ENCODE peak calls at places on chromosome 16, in ten cellular contexts. D, M, E, L, H, Q, K, N, R and B are unnamed samples.

GRCh38 chr16:72501739-72502653 is 330.0 kb upstream of the PMFBP1 start:
- DNase-seq in D (peak), M (peak), E (peak), L (no peak), H (peak), Q (peak), K (peak), N (peak), R (no peak), B (no peak)

GRCh38 chr16:66858740-66859396 is 14.7 kb downstream of the CA7 start:
- DNase-seq in D (peak), M (peak), E (peak), L (no peak), H (no peak), Q (peak), K (no peak), N (no peak), R (no peak), B (no peak)

GRCh38 chr16:90044111-90044551 is 24.9 kb upstream of the DBNDD1 start:
- DNase-seq in D (peak), M (peak), E (no peak), L (no peak), H (no peak), Q (no peak), K (peak), N (no peak), R (no peak), B (no peak)

GRCh38 chr16:5058476-5058875 is 7.3 kb downstream of the C16orf89 start:
- DNase-seq in D (no peak), M (no peak), E (no peak), L (no peak), H (peak), Q (peak), K (no peak), N (peak), R (no peak), B (no peak)

GRCh38 chr16:17607624-17608023 is 136.9 kb upstream of the XYLT1 start:
- DNase-seq in D (no peak), M (no peak), E (no peak), L (no peak), H (no peak), Q (no peak), K (no peak), N (no peak), R (no peak), B (no peak)

GRCh38 chr16:83715217-83715920 is 92.4 kb upstream of the HSBP1 start:
- DNase-seq in D (no peak), M (no peak), E (no peak), L (no peak), H (no peak), Q (no peak), K (no peak), N (no peak), R (no peak), B (no peak)

GRCh38 chr16:66427871-66428681 is 981 bp downstream of the BEAN1 start:
- DNase-seq in D (no peak), M (peak), E (no peak), L (no peak), H (peak), Q (no peak), K (no peak), N (peak), R (no peak), B (no peak)

GRCh38 chr16:7086842-7087616 is 245.6 kb upstream of the RBFOX1 start:
- DNase-seq in D (no peak), M (peak), E (no peak), L (no peak), H (peak), Q (peak), K (no peak), N (peak), R (no peak), B (no peak)

GRCh38 chr16:89303604-89304003 is 86.1 kb downstream of the ZNF778 start:
- DNase-seq in D (no peak), M (no peak), E (no peak), L (no peak), H (no peak), Q (no peak), K (no peak), N (no peak), R (no peak), B (no peak)

GRCh38 chr16:72658888-72659717 is 388.8 kb downstream of the ZFHX3 start:
- DNase-seq in D (no peak), M (no peak), E (peak), L (no peak), H (no peak), Q (no peak), K (no peak), N (no peak), R (no peak), B (no peak)

GRCh38 chr16:12535535-12536411 is 267.9 kb downstream of the CPPED1 start:
- DNase-seq in D (no peak), M (no peak), E (no peak), L (no peak), H (peak), Q (no peak), K (peak), N (peak), R (no peak), B (no peak)

GRCh38 chr16:64532117-64532516 is 589.7 kb downstream of the CDH11 start:
- DNase-seq in D (no peak), M (no peak), E (no peak), L (no peak), H (no peak), Q (no peak), K (no peak), N (no peak), R (no peak), B (no peak)

GRCh38 chr16:66044089-66044488 is 322.4 kb upstream of the CDH5 start:
- DNase-seq in D (no peak), M (no peak), E (no peak), L (no peak), H (no peak), Q (no peak), K (no peak), N (no peak), R (no peak), B (no peak)

GRCh38 chr16:67677712-67678111 is 11.1 kb downstream of the C16orf86 start:
- DNase-seq in D (no peak), M (no peak), E (no peak), L (no peak), H (no peak), Q (no peak), K (no peak), N (no peak), R (no peak), B (no peak)

GRCh38 chr16:2295056-2295798 is 27.3 kb upstream of the RNPS1 start:
- DNase-seq in D (no peak), M (no peak), E (no peak), L (no peak), H (no peak), Q (no peak), K (no peak), N (no peak), R (no peak), B (no peak)

GRCh38 chr16:2299121-2299914 is 31.4 kb upstream of the RNPS1 start:
- DNase-seq in D (no peak), M (no peak), E (no peak), L (no peak), H (no peak), Q (no peak), K (no peak), N (no peak), R (no peak), B (no peak)

GRCh38 chr16:2297506-2297860 is 29.6 kb upstream of the RNPS1 start:
- DNase-seq in D (no peak), M (no peak), E (no peak), L (no peak), H (no peak), Q (no peak), K (no peak), N (no peak), R (no peak), B (no peak)

GRCh38 chr16:2298621-2299020 is 30.7 kb upstream of the RNPS1 start:
- DNase-seq in D (no peak), M (no peak), E (no peak), L (no peak), H (no peak), Q (no peak), K (no peak), N (no peak), R (no peak), B (no peak)

DNA sequence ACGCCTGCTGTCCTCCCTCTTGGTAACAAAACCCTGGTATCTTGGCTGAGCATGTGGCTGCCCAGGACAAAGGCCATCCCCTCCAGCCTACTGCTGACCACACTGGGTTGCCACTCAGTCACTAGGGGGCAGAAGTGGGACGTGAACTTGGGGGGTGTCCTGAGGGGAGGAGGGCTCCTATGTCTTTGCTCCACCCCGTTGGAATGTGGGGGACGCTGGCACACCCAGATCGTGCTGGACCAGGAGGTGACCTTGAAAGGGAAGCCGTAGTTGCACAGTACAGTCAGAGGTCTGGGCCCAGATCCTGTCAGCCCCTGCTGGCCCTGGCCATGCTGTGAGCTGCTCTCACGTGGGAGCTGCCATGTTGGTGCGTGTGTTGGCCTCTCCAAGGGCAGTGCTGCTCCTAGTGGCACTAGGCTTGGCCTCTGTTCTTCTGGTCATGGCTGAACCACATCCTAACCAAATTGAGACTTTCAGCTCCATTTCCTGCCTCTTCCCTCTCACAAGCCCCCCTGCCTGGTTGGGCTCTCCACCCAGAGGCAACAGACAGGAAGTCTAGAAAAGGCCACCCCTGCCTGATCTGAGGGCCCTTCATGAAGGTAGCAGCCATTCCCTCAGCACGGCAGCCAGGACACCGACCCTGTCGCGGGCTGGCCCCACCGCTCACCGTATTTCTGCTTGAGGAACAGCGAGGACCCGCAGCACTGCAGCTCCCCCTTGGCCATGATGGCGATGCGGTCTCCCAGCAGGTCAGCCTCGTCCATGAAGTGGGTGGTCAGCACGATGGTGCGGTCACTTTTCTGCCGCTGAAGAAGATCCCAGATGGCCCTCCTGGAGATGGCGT is 29.0 kb upstream of the RNPS1 start:
- DNase-seq in D (peak), M (peak), E (peak), L (no peak), H (peak), Q (peak), K (peak), N (no peak), R (no peak), B (no peak)
- TF ChIP-seq CTCF in D (peak), M (peak), E (peak), L (peak), H (peak), Q (peak), K (peak), N (no peak), R (no peak), B (peak)

DNA sequence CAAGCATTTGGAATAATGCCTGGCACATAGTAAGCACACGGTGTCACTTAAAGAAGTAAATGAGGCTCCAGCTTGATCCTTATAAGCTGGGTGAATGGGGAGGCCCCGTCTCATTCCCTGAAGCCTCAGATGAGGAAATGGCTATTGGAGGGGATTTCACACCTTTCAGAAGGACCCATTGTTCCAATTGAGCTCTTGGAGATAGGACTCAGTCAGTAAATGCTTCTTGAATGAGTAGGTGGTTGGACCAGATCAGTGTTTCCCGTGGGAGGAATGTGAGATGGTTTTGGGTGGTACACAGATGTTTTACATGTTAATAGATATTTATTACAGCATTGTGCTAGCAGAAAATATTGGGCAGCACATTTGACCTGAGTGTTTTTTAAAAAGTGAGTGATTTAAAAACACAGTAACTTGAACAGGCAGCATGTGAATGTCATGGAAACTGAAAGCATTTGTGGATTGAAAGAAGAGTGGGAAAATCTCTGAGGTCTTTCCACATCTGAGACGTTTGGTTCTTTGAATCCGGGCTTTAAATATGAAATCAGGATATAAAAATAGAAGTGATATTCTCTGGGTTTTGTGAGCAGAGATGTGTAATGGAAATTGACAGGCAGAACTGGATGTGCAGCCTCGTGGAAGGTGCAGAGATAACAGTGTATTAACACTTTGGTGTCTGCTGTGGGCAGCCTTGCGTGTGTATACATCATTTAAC is 36.4 kb upstream of the ARHGAP17 start:
- DNase-seq in D (peak), M (peak), E (peak), L (no peak), H (no peak), Q (peak), K (no peak), N (no peak), R (no peak), B (no peak)
- TF ChIP-seq CTCF in D (no peak), M (no peak), E (no peak), L (no peak), H (no peak), Q (no peak), K (no peak), N (no peak), R (no peak), B (no peak)

GRCh38 chr16:30417447-30418349 is 10.3 kb downstream of the ZNF771 start:
- DNase-seq in D (peak), M (peak), E (peak), L (no peak), H (peak), Q (peak), K (no peak), N (peak), R (no peak), B (no peak)
- TF ChIP-seq CTCF in D (no peak), M (peak), E (no peak), L (no peak), H (no peak), Q (no peak), K (no peak), N (no peak), R (no peak), B (no peak)

GRCh38 chr16:57955572-57955971 is 15.4 kb downstream of the CNGB1 start:
- DNase-seq in D (peak), M (peak), E (no peak), L (no peak), H (no peak), Q (no peak), K (no peak), N (no peak), R (no peak), B (no peak)
- TF ChIP-seq CTCF in D (no peak), M (no peak), E (no peak), L (no peak), H (no peak), Q (no peak), K (no peak), N (no peak), R (no peak), B (no peak)

DNA sequence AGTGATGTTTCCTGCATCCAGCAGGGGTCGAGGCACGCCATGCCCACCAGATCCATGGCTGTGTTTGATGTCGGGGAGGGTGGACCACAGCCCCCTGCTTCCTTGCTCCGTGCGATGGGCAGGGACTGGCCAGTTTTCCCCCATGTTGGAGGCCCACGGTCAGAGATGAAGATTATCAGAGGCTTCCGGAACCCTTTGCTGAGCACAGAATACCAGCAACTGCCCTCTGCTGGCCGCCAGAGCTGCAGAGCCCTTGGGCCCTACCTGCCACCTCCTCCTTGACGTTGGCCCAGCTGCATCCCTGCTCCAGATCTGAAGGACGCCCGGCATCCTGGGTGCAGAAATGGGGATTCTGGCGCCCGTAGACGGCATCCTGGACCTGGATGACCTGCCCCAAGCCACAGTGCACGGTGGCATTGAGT is 23.7 kb upstream of the BCO1 start:
- DNase-seq in D (peak), M (peak), E (peak), L (no peak), H (peak), Q (no peak), K (peak), N (peak), R (no peak), B (no peak)
- TF ChIP-seq CTCF in D (peak), M (no peak), E (peak), L (no peak), H (no peak), Q (no peak), K (peak), N (peak), R (no peak), B (peak)

GRCh38 chr16:35188288-35189155 is 1729.1 kb downstream of the TP53TG3F start:
- DNase-seq in D (peak), M (no peak), E (no peak), L (no peak), H (no peak), Q (no peak), K (no peak), N (no peak), R (no peak), B (no peak)
- TF ChIP-seq CTCF in D (no peak), M (no peak), E (no peak), L (no peak), H (no peak), Q (no peak), K (no peak), N (no peak), R (no peak), B (peak)

GRCh38 chr16:3494574-3494973 is 715 bp downstream of the C16orf90 start:
- DNase-seq in D (no peak), M (no peak), E (no peak), L (no peak), H (no peak), Q (no peak), K (no peak), N (no peak), R (no peak), B (no peak)

GRCh38 chr16:3492356-3492755 is 2.9 kb downstream of the C16orf90 start:
- DNase-seq in D (no peak), M (no peak), E (no peak), L (no peak), H (no peak), Q (no peak), K (no peak), N (no peak), R (no peak), B (no peak)

GRCh38 chr16:3488801-3489200 is 6.5 kb downstream of the C16orf90 start:
- DNase-seq in D (no peak), M (no peak), E (no peak), L (no peak), H (no peak), Q (no peak), K (no peak), N (no peak), R (no peak), B (no peak)

GRCh38 chr16:3487521-3488410 is 7.5 kb downstream of the C16orf90 start:
- DNase-seq in D (no peak), M (no peak), E (no peak), L (no peak), H (no peak), Q (no peak), K (no peak), N (no peak), R (no peak), B (no peak)

GRCh38 chr16:3490911-3491629 is 4.2 kb downstream of the C16orf90 start:
- DNase-seq in D (no peak), M (no peak), E (no peak), L (no peak), H (peak), Q (no peak), K (peak), N (no peak), R (no peak), B (no peak)
- TF ChIP-seq CTCF in D (no peak), M (no peak), E (no peak), L (no peak), H (no peak), Q (no peak), K (peak), N (no peak), R (no peak), B (no peak)

DNA sequence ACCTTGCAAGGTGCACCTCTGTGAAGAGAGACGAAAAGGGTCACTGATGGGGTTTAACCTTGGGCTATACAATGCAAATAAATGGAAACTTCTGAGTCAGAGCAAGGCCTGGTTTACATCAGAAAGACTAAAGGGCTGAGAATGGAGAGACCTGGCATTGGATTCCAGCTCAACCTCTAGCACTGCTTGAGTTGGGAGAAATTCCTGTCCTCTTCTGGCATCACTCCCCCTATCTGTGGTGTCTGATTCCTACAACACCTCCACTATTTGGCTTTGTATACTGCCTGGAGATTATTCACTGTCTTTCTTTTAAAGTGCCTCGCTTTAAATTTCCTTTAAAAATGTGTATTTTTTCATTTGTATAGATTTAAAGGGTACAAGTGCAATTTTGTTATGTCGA is 68.8 kb downstream of the GPR139 start:
- DNase-seq in D (no peak), M (no peak), E (no peak), L (no peak), H (peak), Q (no peak), K (no peak), N (no peak), R (no peak), B (no peak)
- TF ChIP-seq CTCF in D (no peak), M (no peak), E (no peak), L (no peak), H (peak), Q (peak), K (peak), N (peak), R (no peak), B (no peak)

DNA sequence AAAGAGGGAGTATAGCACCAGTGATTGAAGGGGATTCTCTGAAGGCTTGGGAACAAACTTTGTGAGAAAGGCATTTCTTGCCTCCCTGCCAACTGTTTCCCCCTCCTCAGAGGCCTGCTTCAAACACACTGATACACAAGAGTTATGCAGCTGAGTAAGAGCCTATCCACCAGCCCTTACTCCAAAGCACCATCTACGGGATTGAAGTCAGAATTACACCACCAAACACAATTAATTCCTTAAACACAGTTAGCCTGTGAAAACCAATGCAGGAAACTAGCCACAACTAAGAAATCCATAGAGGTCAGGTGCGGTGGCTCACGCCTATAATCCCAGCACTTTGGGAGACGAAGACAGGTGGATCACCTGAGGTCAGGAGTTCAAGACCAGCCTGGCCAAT is 138.3 kb downstream of the SHCBP1 start:
- DNase-seq in D (peak), M (no peak), E (no peak), L (no peak), H (no peak), Q (no peak), K (no peak), N (no peak), R (no peak), B (no peak)
- TF ChIP-seq CTCF in D (no peak), M (no peak), E (no peak), L (no peak), H (no peak), Q (no peak), K (peak), N (no peak), R (no peak), B (no peak)

DNA sequence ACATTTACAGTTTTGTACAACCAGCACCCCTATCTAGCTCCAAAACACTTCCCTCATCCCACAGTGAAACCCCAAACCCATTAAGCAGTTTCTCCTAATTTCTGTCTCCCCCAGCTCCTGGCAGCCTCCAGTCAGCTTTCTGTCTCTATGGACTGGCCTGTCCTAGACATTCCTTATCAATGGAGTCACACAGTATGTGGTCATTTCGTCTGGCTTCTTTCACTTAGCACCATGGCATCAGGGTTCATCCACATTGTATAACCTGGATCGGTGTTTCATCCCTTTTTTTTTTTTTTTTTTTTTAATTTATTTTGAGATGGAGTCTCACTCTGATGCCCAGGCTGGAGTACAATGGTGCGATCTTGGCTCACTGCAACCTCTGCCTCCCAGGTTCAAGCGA is 68.5 kb downstream of the ZDHHC7 start:
- DNase-seq in D (no peak), M (no peak), E (peak), L (no peak), H (no peak), Q (no peak), K (no peak), N (no peak), R (no peak), B (no peak)
- TF ChIP-seq CTCF in D (no peak), M (no peak), E (no peak), L (no peak), H (no peak), Q (no peak), K (no peak), N (no peak), R (no peak), B (no peak)